ENCODE peak calls at places on chromosomes 13 and 19, in six cellular contexts. C is left lung, S is heart left ventricle, B is GM23248, K is cardiac muscle cell, P is trophoblast cell. L is an unnamed sample. For H3K4me1 and H3K9me3, the result is how much of the 10 kb centered on the place peaks cover.

GRCh38 chr19:44644391-44645016 is 794 bp downstream of the PVR start:
- DNase-seq in P (peak), K (no peak), S (no peak), C (no peak), B (peak), L (no peak)

GRCh38 chr13:64505511-64505910 is 2724.6 kb downstream of the PCDH9 start:
- DNase-seq in S (no peak), C (no peak), B (peak), K (peak), P (no peak), L (no peak)

GRCh38 chr13:27851481-27851880 is 59.2 kb downstream of the GSX1 start:
- DNase-seq in C (no peak), B (no peak), P (no peak), S (no peak), K (no peak), L (no peak)

GRCh38 chr19:48540110-48540509 is 11.9 kb upstream of the SULT2B1 start:
- DNase-seq in P (no peak), C (no peak), B (peak), S (peak), K (no peak), L (no peak)

GRCh38 chr19:48635966-48636858 is 967 bp downstream of the DBP start:
- DNase-seq in C (peak), S (peak), B (peak), P (no peak), K (no peak), L (no peak)

GRCh38 chr19:5890099-5890498 is 13.5 kb downstream of the NDUFA11 start:
- DNase-seq in S (no peak), B (no peak), K (no peak), C (no peak), P (no peak), L (no peak)

GRCh38 chr13:75850915-75851314 is 214.8 kb downstream of the LMO7 start:
- DNase-seq in K (no peak), P (no peak), S (no peak), B (peak), C (no peak), L (no peak)

GRCh38 chr19:30085394-30085793 is 143.4 kb downstream of the URI1 start:
- DNase-seq in K (peak), S (peak), C (no peak), P (no peak), B (no peak), L (no peak)

GRCh38 chr19:7637374-7638256 is 705 bp downstream of the STXBP2 start:
- DNase-seq in K (peak), S (peak), P (peak), B (no peak), C (peak), L (no peak)

GRCh38 chr19:46840157-46840942 is 10.3 kb downstream of the AP2S1 start:
- DNase-seq in P (no peak), C (no peak), S (no peak), K (peak), B (peak), L (peak)

GRCh38 chr19:14470031-14470876 is 4.9 kb downstream of the PTGER1 start:
- DNase-seq in P (no peak), S (no peak), B (no peak), K (no peak), C (no peak), L (no peak)

GRCh38 chr19:50710094-50710493 is 9.5 kb downstream of the SHANK1 start:
- DNase-seq in B (peak), P (no peak), C (no peak), K (peak), S (no peak), L (no peak)

GRCh38 chr13:113907637-113908617 is 44.1 kb upstream of the GAS6 start:
- DNase-seq in K (peak), P (peak), S (no peak), B (peak), C (no peak), L (no peak)

GRCh38 chr13:95038949-95039348 is 262.3 kb downstream of the ABCC4 start:
- DNase-seq in P (no peak), B (no peak), K (no peak), S (no peak), C (no peak), L (no peak)

GRCh38 chr13:93151277-93151676 is 75.3 kb upstream of the GPC6 start:
- DNase-seq in P (no peak), S (no peak), B (peak), C (no peak), K (peak), L (no peak)

GRCh38 chr13:94656766-94657165 is 55.1 kb downstream of the GPR180 start:
- DNase-seq in K (peak), C (no peak), S (no peak), P (peak), B (peak), L (no peak)

GRCh38 chr13:67230774-67231480 is 791 bp upstream of the PCDH9 start:
- DNase-seq in C (peak), S (peak), B (peak), K (peak), P (no peak), L (no peak)

GRCh38 chr13:27014406-27015359 is 156.9 kb downstream of the USP12 start:
- DNase-seq in P (no peak), C (no peak), K (no peak), B (no peak), S (no peak), L (no peak)

GRCh38 chr19:8640402-8641004 is 10.1 kb downstream of the NFILZ start:
- DNase-seq in P (peak), C (peak), K (peak), B (peak), S (peak), L (no peak)

GRCh38 chr13:59746291-59746962 is 417.3 kb downstream of the DIAPH3 start:
- DNase-seq in K (peak), C (no peak), P (no peak), B (peak), S (no peak), L (no peak)

GRCh38 chr13:98454389-98454881 is 122.5 kb downstream of the STK24 start:
- DNase-seq in S (no peak), C (no peak), P (no peak), K (peak), B (peak), L (no peak)

GRCh38 chr19:44661205-44661604 is 10.1 kb upstream of the CEACAM19 start:
- DNase-seq in B (no peak), C (no peak), P (no peak), K (no peak), S (no peak), L (no peak)

GRCh38 chr13:41590643-41591042 is 133.3 kb downstream of the RGCC start:
- DNase-seq in K (no peak), B (no peak), C (no peak), P (no peak), S (no peak), L (no peak)

GRCh38 chr13:57003682-57004081 is 137.0 kb upstream of the PRR20A start:
- DNase-seq in S (no peak), K (no peak), C (no peak), P (no peak), B (no peak), L (no peak)

GRCh38 chr19:38711726-38712153 is 32.5 kb downstream of the CAPN12 start:
- DNase-seq in B (peak), P (no peak), S (peak), C (peak), K (peak), L (no peak)

GRCh38 chr13:31725841-31726240 is 13.5 kb upstream of the RXFP2 start:
- DNase-seq in P (no peak), S (no peak), C (no peak), K (no peak), B (no peak), L (no peak)

GRCh38 chr13:106393776-106394175 is 141.7 kb downstream of the EFNB2 start:
- DNase-seq in K (no peak), B (peak), P (no peak), S (no peak), C (no peak), L (no peak)

GRCh38 chr19:1064661-1065605 is 2.0 kb upstream of the ARHGAP45 start:
- DNase-seq in P (peak), C (peak), B (peak), S (peak), K (peak), L (peak)

GRCh38 chr13:76903544-76904162 is 17.4 kb upstream of the KCTD12 start:
- DNase-seq in C (peak), B (peak), S (peak), K (peak), P (peak), L (peak)

GRCh38 chr19:31354919-31355318 is 5.7 kb upstream of the TSHZ3 start:
- DNase-seq in K (no peak), S (no peak), C (no peak), P (no peak), B (no peak), L (no peak)
- H3K4me1 ChIP-seq in K (under half), S (under half), C (under half), P (under half), B (under half), L (under half)

GRCh38 chr19:57563547-57563946 is 3.9 kb upstream of the ZNF550 start:
- DNase-seq in P (no peak), S (no peak), K (no peak), C (no peak), B (no peak), L (no peak)
- H3K9me3 ChIP-seq in P (under half), S (under half), K (under half), C (half or more), B (under half), L (under half)

GRCh38 chr13:29566864-29567263 is 28.6 kb downstream of the SLC7A1 start:
- DNase-seq in C (no peak), S (no peak), B (no peak), K (no peak), P (no peak), L (no peak)

GRCh38 chr13:29566206-29566605 is 29.3 kb downstream of the SLC7A1 start:
- DNase-seq in P (no peak), K (no peak), S (no peak), B (no peak), C (no peak), L (no peak)

GRCh38 chr13:29568731-29569130 is 26.8 kb downstream of the SLC7A1 start:
- DNase-seq in P (peak), C (no peak), B (no peak), K (no peak), S (no peak), L (no peak)

GRCh38 chr13:29569253-29570057 is 26.0 kb downstream of the SLC7A1 start:
- DNase-seq in B (no peak), S (no peak), C (no peak), K (no peak), P (no peak), L (no peak)

DNA sequence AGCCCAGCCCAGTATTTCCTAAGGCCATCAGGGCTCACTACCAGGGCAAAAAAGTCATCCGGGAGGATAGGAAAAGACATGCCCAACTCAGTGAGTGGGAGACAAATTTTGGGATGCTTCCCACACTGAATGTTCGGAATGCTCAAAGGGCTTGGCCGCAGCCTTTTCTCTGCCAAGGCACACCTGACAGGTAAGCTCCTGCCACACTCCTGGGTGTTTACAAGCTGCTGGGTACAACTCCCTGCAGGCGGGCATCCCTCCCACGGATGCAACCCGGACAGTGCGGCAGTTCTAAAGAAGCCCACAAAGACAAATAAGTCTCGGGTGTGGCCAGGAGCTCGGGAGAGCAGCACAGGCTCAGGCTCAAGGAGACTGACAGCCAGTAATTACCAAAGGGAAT is 28.1 kb downstream of the SLC7A1 start:
- DNase-seq in P (no peak), B (no peak), C (no peak), K (no peak), S (no peak), L (no peak)
- H3K4me1 ChIP-seq in P (under half), B (under half), C (under half), K (under half), S (under half), L (under half)

DNA sequence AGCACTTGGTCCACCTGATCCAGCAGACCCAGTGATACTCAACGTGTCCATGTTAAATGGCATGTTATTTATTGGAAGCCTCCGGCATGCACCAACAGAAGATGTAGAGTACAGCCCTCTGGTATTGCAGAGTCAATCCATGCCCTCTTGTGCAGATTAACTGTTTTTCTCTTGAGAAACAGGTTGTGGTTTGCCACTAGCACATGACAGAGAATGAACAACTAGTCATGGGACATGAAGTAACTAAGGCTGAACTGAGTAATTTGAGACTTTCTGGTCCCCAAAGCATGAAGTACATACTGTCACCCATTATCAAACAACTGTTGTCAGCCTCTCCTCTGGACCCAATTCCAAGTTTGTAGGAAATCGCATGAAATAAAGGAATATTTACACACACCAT is 3.2 kb downstream of the ZNF562 start:
- DNase-seq in C (no peak), B (no peak), S (no peak), P (no peak), K (no peak), L (no peak)
- H3K9me3 ChIP-seq in C (half or more), B (under half), S (under half), P (under half), K (under half), L (under half)

GRCh38 chr19:42282810-42283247 is 13.8 kb downstream of the CIC start:
- DNase-seq in P (no peak), K (no peak), B (no peak), S (no peak), C (no peak), L (no peak)

GRCh38 chr19:42280761-42281174 is 11.7 kb downstream of the CIC start:
- DNase-seq in C (no peak), P (no peak), S (no peak), B (peak), K (no peak), L (no peak)

GRCh38 chr19:42283248-42284065 is 14.4 kb downstream of the CIC start:
- DNase-seq in K (peak), B (peak), P (peak), C (peak), S (peak), L (peak)

GRCh38 chr19:42281175-42282035 is 12.4 kb downstream of the CIC start:
- DNase-seq in C (peak), S (no peak), P (no peak), K (peak), B (peak), L (no peak)

GRCh38 chr19:42282036-42282762 is 13.1 kb downstream of the CIC start:
- DNase-seq in S (no peak), P (no peak), C (no peak), K (no peak), B (peak), L (no peak)
- H3K4me1 ChIP-seq in S (half or more), P (half or more), C (half or more), K (half or more), B (half or more), L (half or more)

GRCh38 chr19:52296400-52296772 is 583 bp upstream of the ZNF480 start:
- DNase-seq in P (no peak), C (no peak), K (no peak), S (no peak), B (peak), L (no peak)

GRCh38 chr19:52296773-52297600 is at the start of gene ZNF480:
- DNase-seq in S (peak), K (peak), B (peak), C (peak), P (peak), L (peak)

GRCh38 chr19:52297601-52298358 is 811 bp downstream of the ZNF480 start:
- DNase-seq in C (no peak), S (no peak), K (peak), P (no peak), B (no peak), L (no peak)

GRCh38 chr19:52286256-52286655 is 10.7 kb upstream of the ZNF480 start:
- DNase-seq in P (no peak), B (no peak), K (no peak), S (no peak), C (no peak), L (no peak)

GRCh38 chr19:52291781-52292180 is 5.2 kb upstream of the ZNF480 start:
- DNase-seq in B (no peak), C (no peak), P (no peak), S (no peak), K (no peak), L (no peak)
- H3K9me3 ChIP-seq in B (under half), C (under half), P (under half), S (under half), K (under half), L (under half)

DNA sequence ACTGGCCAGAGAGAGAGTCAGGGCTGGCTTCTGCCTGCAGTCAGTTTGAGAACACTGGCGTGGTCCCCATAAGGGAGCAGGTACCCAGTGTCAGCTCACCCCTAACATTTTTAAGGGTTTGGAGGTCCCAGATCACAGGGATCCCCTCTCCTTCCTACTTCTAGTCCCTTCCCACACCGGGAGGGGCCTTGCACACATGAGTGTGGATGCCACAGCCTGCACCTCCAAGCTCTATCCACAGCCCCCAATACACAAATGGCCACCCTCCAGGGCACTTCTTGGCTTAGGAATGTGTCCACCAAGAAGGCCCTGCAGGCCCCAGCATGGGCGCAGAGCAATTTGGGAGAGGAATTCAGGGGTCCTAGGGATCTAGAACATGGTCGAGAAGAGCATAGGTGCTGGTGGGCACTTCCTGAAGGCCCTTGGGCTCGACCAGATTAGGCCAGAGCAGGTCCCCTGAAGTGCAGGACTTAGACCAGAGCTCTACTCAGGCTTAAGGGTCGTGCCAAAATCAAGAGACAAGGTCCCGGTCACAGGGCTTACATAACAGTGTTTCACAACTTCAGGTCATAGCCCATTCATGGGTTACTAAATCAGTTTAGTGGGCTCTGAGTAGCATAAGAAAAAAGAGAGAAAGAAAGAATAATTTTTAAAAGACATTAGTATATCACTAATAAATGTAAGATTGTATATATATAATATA is 16.0 kb downstream of the FXYD5 start:
- DNase-seq in S (no peak), C (no peak), B (no peak), K (peak), P (no peak), L (no peak)
- H3K4me1 ChIP-seq in S (under half), C (under half), B (under half), K (under half), P (under half), L (under half)